ENCODE peak calls at places on chromosomes 5 and 9, in five cellular contexts. L is bronchial epithelial cell, I is uterus, N is neural progenitor cell, A is fibroblast of lung. O is an unnamed sample. For H3K36me3, the result is how much of the 10 kb centered on the place peaks cover.

GRCh38 chr5:156391139-156391538 is 64.2 kb downstream of the SGCD start:
- DNase-seq in L (peak), I (no peak), N (no peak), A (peak), O (no peak)

GRCh38 chr5:138650196-138650595 is 75.0 kb upstream of the HSPA9 start:
- DNase-seq in L (no peak), I (no peak), N (no peak), A (no peak), O (no peak)

GRCh38 chr5:75053286-75054109 is 1.1 kb upstream of the GCNT4 start:
- DNase-seq in L (peak), I (peak), N (peak), A (peak), O (peak)

GRCh38 chr9:129343697-129344375 is 165.8 kb upstream of the IER5L start:
- DNase-seq in L (no peak), I (no peak), N (no peak), A (peak), O (no peak)

GRCh38 chr5:50553560-50553984 is 112.5 kb upstream of the EMB start:
- DNase-seq in L (peak), I (no peak), N (no peak), A (no peak), O (no peak)

GRCh38 chr5:138784590-138784989 is 31.4 kb downstream of the CTNNA1 start:
- DNase-seq in L (no peak), I (no peak), N (no peak), A (no peak), O (no peak)

GRCh38 chr9:109108318-109108717 is 11.4 kb downstream of the TMEM245 start:
- DNase-seq in L (peak), I (no peak), N (no peak), A (peak), O (peak)

GRCh38 chr9:28135571-28135970 is 562.3 kb upstream of the C9orf72 start:
- DNase-seq in L (peak), I (no peak), N (no peak), A (no peak), O (no peak)

GRCh38 chr5:126680215-126680817 is 79.6 kb downstream of the PHAX start:
- DNase-seq in L (no peak), I (no peak), N (peak), A (no peak), O (peak)

GRCh38 chr9:97941323-97941722 is 3.4 kb upstream of the HEMGN start:
- DNase-seq in L (no peak), I (no peak), N (no peak), A (no peak), O (no peak)

GRCh38 chr9:137550958-137551655 is 572 bp upstream of the MRPL41 start:
- DNase-seq in L (peak), I (peak), N (peak), A (no peak), O (no peak)

GRCh38 chr5:107470007-107470582 is 200.6 kb downstream of the EFNA5 start:
- DNase-seq in L (peak), I (no peak), N (no peak), A (no peak), O (peak)

GRCh38 chr5:107468286-107468685 is 202.5 kb downstream of the EFNA5 start:
- DNase-seq in L (no peak), I (no peak), N (no peak), A (no peak), O (no peak)

GRCh38 chr5:107469485-107469884 is 201.3 kb downstream of the EFNA5 start:
- DNase-seq in L (peak), I (no peak), N (no peak), A (peak), O (peak)

GRCh38 chr5:107467137-107467932 is 203.4 kb downstream of the EFNA5 start:
- DNase-seq in L (peak), I (no peak), N (no peak), A (no peak), O (no peak)

DNA sequence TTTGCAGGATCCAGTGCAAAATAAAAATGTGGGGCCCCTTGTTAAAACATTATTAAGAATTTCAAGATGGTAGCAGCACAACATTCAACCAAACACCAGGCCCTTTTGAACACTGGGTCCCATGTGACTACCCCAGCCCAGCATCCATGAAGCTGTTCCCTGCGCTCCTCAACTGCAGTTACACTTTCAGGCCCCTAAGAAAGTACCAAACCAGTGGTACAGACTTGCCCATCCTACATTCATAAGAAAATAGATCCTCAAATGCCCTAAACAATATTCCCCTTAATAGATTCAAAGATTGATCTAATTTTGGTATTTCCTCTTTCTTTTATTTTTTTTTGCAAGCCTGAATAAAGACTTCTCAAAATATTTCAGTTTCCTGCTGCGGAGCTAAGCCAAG is 201.7 kb downstream of the EFNA5 start:
- DNase-seq in L (no peak), I (no peak), N (no peak), A (no peak), O (no peak)
- H3K4me3 ChIP-seq in L (no peak), I (no peak), N (no peak), A (no peak), O (no peak)

GRCh38 chr5:40909723-40910122 is 426 bp downstream of the C7 start:
- DNase-seq in L (no peak), I (no peak), N (no peak), A (no peak), O (no peak)

GRCh38 chr5:40909233-40909632 is at the start of gene C7:
- DNase-seq in L (no peak), I (no peak), N (no peak), A (peak), O (no peak)

GRCh38 chr5:40904205-40904993 is 4.9 kb upstream of the C7 start:
- DNase-seq in L (peak), I (peak), N (peak), A (peak), O (peak)

GRCh38 chr5:40906351-40906751 is 2.9 kb upstream of the C7 start:
- DNase-seq in L (peak), I (no peak), N (no peak), A (peak), O (no peak)

GRCh38 chr5:40904994-40905306 is 4.3 kb upstream of the C7 start:
- DNase-seq in L (no peak), I (no peak), N (no peak), A (no peak), O (no peak)
- TF ChIP-seq CTCF in L (no peak), I (no peak), N (no peak), A (no peak), O (no peak)

GRCh38 chr9:126487856-126488255 is 125.9 kb upstream of the LMX1B start:
- DNase-seq in L (no peak), I (no peak), N (peak), A (no peak), O (no peak)

GRCh38 chr9:126483468-126484056 is 130.2 kb upstream of the LMX1B start:
- DNase-seq in L (no peak), I (no peak), N (no peak), A (no peak), O (no peak)

GRCh38 chr9:126488310-126488709 is 125.4 kb upstream of the LMX1B start:
- DNase-seq in L (no peak), I (no peak), N (no peak), A (no peak), O (no peak)

GRCh38 chr9:126486276-126486675 is 127.5 kb upstream of the LMX1B start:
- DNase-seq in L (no peak), I (no peak), N (no peak), A (no peak), O (no peak)

GRCh38 chr9:126485662-126486061 is 128.1 kb upstream of the LMX1B start:
- DNase-seq in L (no peak), I (no peak), N (no peak), A (no peak), O (no peak)
- H3K36me3 ChIP-seq in L (under half), I (under half), N (under half), A (under half), O (under half)

GRCh38 chr9:121567142-121568100 is 67.8 kb upstream of the GGTA1 start:
- DNase-seq in L (no peak), I (peak), N (no peak), A (no peak), O (no peak)

GRCh38 chr9:121568541-121569265 is 69.1 kb upstream of the GGTA1 start:
- DNase-seq in L (no peak), I (peak), N (no peak), A (no peak), O (no peak)

GRCh38 chr9:121564861-121565260 is 65.2 kb upstream of the GGTA1 start:
- DNase-seq in L (peak), I (no peak), N (no peak), A (no peak), O (no peak)

GRCh38 chr9:121568101-121568460 is 68.4 kb upstream of the GGTA1 start:
- DNase-seq in L (no peak), I (peak), N (no peak), A (no peak), O (no peak)

GRCh38 chr9:121566401-121567141 is 66.9 kb upstream of the GGTA1 start:
- DNase-seq in L (peak), I (peak), N (no peak), A (peak), O (peak)
- H3K4me3 ChIP-seq in L (no peak), I (peak), N (no peak), A (peak), O (peak)

GRCh38 chr5:62562867-62563266 is 15.8 kb upstream of the LRRC70 start:
- DNase-seq in L (no peak), I (no peak), N (no peak), A (no peak), O (no peak)
- TF ChIP-seq CTCF in L (no peak), I (no peak), N (no peak), A (no peak), O (no peak)

GRCh38 chr5:165723931-165724330 is 2218.5 kb downstream of the MAT2B start:
- DNase-seq in L (peak), I (no peak), N (no peak), A (no peak), O (no peak)
- H3K36me3 ChIP-seq in L (under half), I (under half), N (under half), A (under half), O (under half)

GRCh38 chr5:150671509-150672236 is 10.6 kb downstream of the MYOZ3 start:
- DNase-seq in L (no peak), I (no peak), N (peak), A (no peak), O (no peak)
- H3K4me3 ChIP-seq in L (peak), I (peak), N (peak), A (peak), O (peak)

O was measured in brain microvascular endothelial cell.